ENCODE peak calls at places on chromosomes 3 and 15, in eight cellular contexts. K, Q, X, O, P, U, S and V are unnamed samples.

GRCh38 chr3:27800261-27800660 is 78.1 kb upstream of the EOMES start:
- DNase-seq in K (no peak), Q (no peak), X (no peak), O (no peak), P (no peak), U (no peak), S (no peak), V (no peak)

GRCh38 chr3:45712434-45713110 is 23.4 kb downstream of the SACM1L start:
- DNase-seq in K (no peak), Q (no peak), X (no peak), O (no peak), P (no peak), U (no peak), S (no peak), V (no peak)

GRCh38 chr3:126515066-126515706 is 2.4 kb downstream of the UROC1 start:
- DNase-seq in K (no peak), Q (peak), X (no peak), O (no peak), P (no peak), U (no peak), S (no peak), V (no peak)

GRCh38 chr3:116306720-116307119 is 138.6 kb downstream of the LSAMP start:
- DNase-seq in K (no peak), Q (no peak), X (no peak), O (no peak), P (no peak), U (no peak), S (peak), V (no peak)

GRCh38 chr15:98674336-98674735 is 26.0 kb downstream of the IGF1R start:
- DNase-seq in K (no peak), Q (no peak), X (no peak), O (no peak), P (no peak), U (no peak), S (no peak), V (no peak)

GRCh38 chr15:101361418-101361817 is 66.4 kb upstream of the SNRPA1 start:
- DNase-seq in K (no peak), Q (no peak), X (no peak), O (no peak), P (no peak), U (no peak), S (no peak), V (no peak)

GRCh38 chr3:49022751-49023171 is 840 bp downstream of the NDUFAF3 start:
- DNase-seq in K (no peak), Q (peak), X (peak), O (no peak), P (no peak), U (peak), S (no peak), V (no peak)

GRCh38 chr15:75661041-75661778 is 13.5 kb downstream of the SNX33 start:
- DNase-seq in K (peak), Q (peak), X (peak), O (peak), P (peak), U (no peak), S (no peak), V (peak)

GRCh38 chr3:37257581-37257980 is 83.2 kb upstream of the LRRFIP2 start:
- DNase-seq in K (no peak), Q (no peak), X (no peak), O (no peak), P (no peak), U (no peak), S (no peak), V (no peak)

GRCh38 chr3:39142067-39142466 is 11.3 kb downstream of the CSRNP1 start:
- DNase-seq in K (no peak), Q (peak), X (no peak), O (peak), P (no peak), U (no peak), S (no peak), V (no peak)

GRCh38 chr3:67389176-67389575 is 265.2 kb downstream of the SUCLG2 start:
- DNase-seq in K (no peak), Q (no peak), X (no peak), O (no peak), P (no peak), U (no peak), S (no peak), V (no peak)

GRCh38 chr3:135970500-135971116 is 5.1 kb downstream of the PPP2R3A start:
- DNase-seq in K (no peak), Q (no peak), X (no peak), O (no peak), P (no peak), U (no peak), S (no peak), V (no peak)

GRCh38 chr3:100852882-100853281 is 140.3 kb downstream of the ABI3BP start:
- DNase-seq in K (no peak), Q (no peak), X (no peak), O (no peak), P (no peak), U (no peak), S (no peak), V (no peak)

GRCh38 chr15:38860682-38861081 is 296.1 kb upstream of the RASGRP1 start:
- DNase-seq in K (no peak), Q (no peak), X (no peak), O (no peak), P (no peak), U (no peak), S (no peak), V (no peak)

GRCh38 chr15:101063891-101064794 is 145.0 kb downstream of the LRRK1 start:
- DNase-seq in K (no peak), Q (peak), X (peak), O (peak), P (peak), U (peak), S (no peak), V (peak)

GRCh38 chr3:95097493-95097892 is 1034.6 kb downstream of the NSUN3 start:
- DNase-seq in K (no peak), Q (no peak), X (no peak), O (peak), P (no peak), U (no peak), S (no peak), V (no peak)

GRCh38 chr3:140501770-140502364 is 176.0 kb upstream of the TRIM42 start:
- DNase-seq in K (no peak), Q (no peak), X (no peak), O (no peak), P (no peak), U (no peak), S (no peak), V (no peak)

GRCh38 chr3:119690043-119690656 is 12.7 kb upstream of the CFAP91 start:
- DNase-seq in K (peak), Q (no peak), X (no peak), O (no peak), P (no peak), U (peak), S (peak), V (no peak)

GRCh38 chr3:124780356-124780755 is 50.1 kb downstream of the UMPS start:
- DNase-seq in K (no peak), Q (peak), X (peak), O (no peak), P (peak), U (peak), S (no peak), V (peak)

GRCh38 chr3:35829499-35829898 is 190.2 kb downstream of the ARPP21 start:
- DNase-seq in K (peak), Q (no peak), X (no peak), O (no peak), P (no peak), U (peak), S (no peak), V (no peak)

GRCh38 chr3:184399410-184399809 is 19.6 kb downstream of the CHRD start:
- DNase-seq in K (no peak), Q (peak), X (peak), O (no peak), P (no peak), U (no peak), S (no peak), V (peak)

GRCh38 chr15:73750441-73750840 is 2.7 kb downstream of the INSYN1 start:
- DNase-seq in K (no peak), Q (no peak), X (no peak), O (no peak), P (no peak), U (no peak), S (no peak), V (no peak)

GRCh38 chr3:59567656-59568055 is 517.8 kb upstream of the CFAP20DC start:
- DNase-seq in K (no peak), Q (no peak), X (no peak), O (no peak), P (no peak), U (no peak), S (no peak), V (no peak)

GRCh38 chr15:31828594-31828993 is 201.7 kb upstream of the CHRNA7 start:
- DNase-seq in K (no peak), Q (no peak), X (no peak), O (no peak), P (no peak), U (no peak), S (no peak), V (no peak)

GRCh38 chr3:34843479-34843870 is 795.9 kb upstream of the ARPP21 start:
- DNase-seq in K (no peak), Q (no peak), X (no peak), O (no peak), P (no peak), U (no peak), S (no peak), V (no peak)

GRCh38 chr3:122679467-122680291 is 960 bp upstream of the PARP14 start:
- DNase-seq in K (peak), Q (peak), X (peak), O (peak), P (no peak), U (no peak), S (peak), V (no peak)

GRCh38 chr3:97815149-97815917 is 6.5 kb upstream of the CRYBG3 start:
- DNase-seq in K (no peak), Q (no peak), X (no peak), O (no peak), P (no peak), U (no peak), S (no peak), V (no peak)

GRCh38 chr3:78687520-78687919 is 1080.3 kb downstream of the ROBO1 start:
- DNase-seq in K (no peak), Q (no peak), X (no peak), O (no peak), P (no peak), U (no peak), S (no peak), V (no peak)

GRCh38 chr15:75843618-75844610 is 667 bp downstream of the UBE2Q2 start:
- DNase-seq in K (peak), Q (peak), X (peak), O (peak), P (peak), U (peak), S (peak), V (peak)

GRCh38 chr15:78035861-78036476 is 41.5 kb downstream of the TBC1D2B start:
- DNase-seq in K (no peak), Q (no peak), X (no peak), O (no peak), P (no peak), U (no peak), S (no peak), V (no peak)

GRCh38 chr3:194315965-194316361 is 35.2 kb downstream of the CPN2 start:
- DNase-seq in K (no peak), Q (peak), X (peak), O (no peak), P (no peak), U (no peak), S (no peak), V (no peak)

GRCh38 chr3:157438371-157438735 is 1.7 kb downstream of the PTX3 start:
- DNase-seq in K (no peak), Q (no peak), X (no peak), O (no peak), P (no peak), U (peak), S (no peak), V (no peak)

GRCh38 chr3:185825639-185826481 is 1.0 kb upstream of the IGF2BP2 start:
- DNase-seq in K (peak), Q (peak), X (peak), O (peak), P (peak), U (peak), S (no peak), V (no peak)

GRCh38 chr3:69822501-69822900 is 83.2 kb downstream of the MITF start:
- DNase-seq in K (no peak), Q (no peak), X (no peak), O (no peak), P (no peak), U (no peak), S (no peak), V (no peak)

GRCh38 chr3:42653560-42654330 is at the start of gene ZBTB47:
- DNase-seq in K (no peak), Q (peak), X (peak), O (peak), P (peak), U (no peak), S (no peak), V (peak)
- H3K4me3 ChIP-seq in K (peak), Q (peak), X (peak), O (peak), P (peak), U (peak), S (peak), V (peak)

GRCh38 chr15:85974348-85974705 is 105.3 kb upstream of the AGBL1 start:
- DNase-seq in K (no peak), Q (no peak), X (no peak), O (no peak), P (no peak), U (no peak), S (no peak), V (no peak)
- TF ChIP-seq EP300 in K (no peak), Q (no peak), X (no peak), O (no peak), P (no peak), U (no peak), S (no peak), V (no peak)

DNA sequence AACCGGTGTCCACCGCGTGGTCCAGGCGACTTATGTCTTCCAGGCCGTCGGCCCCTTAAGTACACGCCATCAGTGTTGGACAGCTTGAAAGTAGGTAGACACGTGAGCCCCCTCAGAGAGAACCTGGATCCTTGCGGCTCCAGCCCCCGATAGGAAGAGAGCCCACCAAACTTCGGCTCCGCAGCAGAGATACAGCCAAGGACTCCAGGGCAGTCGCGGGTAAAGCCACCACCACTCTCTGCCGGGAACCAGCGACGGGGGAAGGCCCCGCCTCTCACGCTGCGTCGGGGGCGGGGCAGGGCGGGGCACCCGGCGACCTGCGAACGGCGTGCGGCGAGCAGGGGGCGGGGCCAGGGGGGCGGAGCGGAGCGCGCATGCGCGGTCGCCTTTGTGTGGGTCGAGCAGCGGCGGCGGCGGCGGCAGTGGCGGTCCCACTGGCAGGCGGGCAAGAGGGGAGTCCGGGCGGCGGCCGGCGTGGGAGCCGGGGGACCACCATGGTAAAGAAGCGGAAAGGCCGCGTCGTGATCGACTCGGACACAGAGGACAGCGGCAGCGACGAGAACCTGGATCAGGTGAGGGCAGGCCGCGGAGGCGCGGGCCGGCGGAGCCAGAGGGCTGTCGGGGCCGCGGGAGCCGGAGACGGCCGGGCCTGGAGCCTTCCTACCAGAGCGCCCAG is at the start of gene RTF1:
- DNase-seq in K (peak), Q (peak), X (peak), O (peak), P (peak), U (peak), S (peak), V (peak)
- H3K4me3 ChIP-seq in K (peak), Q (peak), X (peak), O (peak), P (peak), U (peak), S (peak), V (peak)

DNA sequence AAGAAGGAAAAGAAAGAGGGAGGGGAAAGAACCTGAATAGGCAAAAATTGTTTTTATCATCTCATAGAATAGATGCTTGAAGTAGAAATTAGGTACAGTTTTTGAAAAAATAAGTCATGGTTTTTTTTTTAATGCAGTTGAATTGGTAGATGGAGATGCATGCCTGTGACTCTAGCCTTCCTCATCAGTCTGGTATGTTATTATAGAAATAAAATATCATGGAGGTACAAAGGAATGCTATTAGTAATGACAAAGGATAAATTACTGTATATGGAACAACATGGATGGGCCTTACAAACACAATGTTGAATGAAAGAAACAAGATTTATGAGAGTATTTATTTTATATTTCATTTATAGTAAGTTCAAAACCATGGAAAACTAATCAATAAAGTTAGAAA is 162.4 kb upstream of the GALNT15 start:
- DNase-seq in K (no peak), Q (no peak), X (no peak), O (no peak), P (no peak), U (no peak), S (no peak), V (no peak)
- TF ChIP-seq EP300 in K (no peak), Q (no peak), X (no peak), O (no peak), P (no peak), U (peak), S (no peak), V (no peak)

GRCh38 chr15:96342143-96342466 is 11.6 kb downstream of the NR2F2 start:
- DNase-seq in K (no peak), Q (no peak), X (no peak), O (no peak), P (no peak), U (no peak), S (no peak), V (no peak)
- H3K4me3 ChIP-seq in K (no peak), Q (peak), X (peak), O (peak), P (peak), U (no peak), S (no peak), V (peak)

DNA sequence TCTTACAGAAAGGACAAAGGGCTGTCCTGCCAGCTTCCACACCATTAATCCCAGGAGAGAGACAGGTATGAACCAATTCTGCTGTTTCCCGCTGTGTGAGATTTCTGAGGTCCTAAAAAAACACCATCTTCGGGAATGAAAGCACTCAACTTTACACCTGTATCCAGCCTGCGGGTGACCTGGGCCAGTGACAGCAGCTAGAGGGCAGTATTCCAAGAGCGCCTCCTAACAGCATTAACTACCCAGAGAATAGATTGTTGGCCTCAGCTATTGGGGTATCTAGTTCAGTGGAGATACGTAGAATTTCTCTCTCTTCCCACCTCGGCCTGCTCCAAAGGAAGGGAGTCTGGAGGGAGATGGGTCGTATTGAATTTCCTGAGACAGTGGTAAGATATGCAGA is 55.1 kb downstream of the WDR76 start:
- DNase-seq in K (no peak), Q (no peak), X (no peak), O (no peak), P (no peak), U (no peak), S (peak), V (no peak)
- TF ChIP-seq EP300 in K (no peak), Q (no peak), X (no peak), O (no peak), P (no peak), U (no peak), S (no peak), V (no peak)

DNA sequence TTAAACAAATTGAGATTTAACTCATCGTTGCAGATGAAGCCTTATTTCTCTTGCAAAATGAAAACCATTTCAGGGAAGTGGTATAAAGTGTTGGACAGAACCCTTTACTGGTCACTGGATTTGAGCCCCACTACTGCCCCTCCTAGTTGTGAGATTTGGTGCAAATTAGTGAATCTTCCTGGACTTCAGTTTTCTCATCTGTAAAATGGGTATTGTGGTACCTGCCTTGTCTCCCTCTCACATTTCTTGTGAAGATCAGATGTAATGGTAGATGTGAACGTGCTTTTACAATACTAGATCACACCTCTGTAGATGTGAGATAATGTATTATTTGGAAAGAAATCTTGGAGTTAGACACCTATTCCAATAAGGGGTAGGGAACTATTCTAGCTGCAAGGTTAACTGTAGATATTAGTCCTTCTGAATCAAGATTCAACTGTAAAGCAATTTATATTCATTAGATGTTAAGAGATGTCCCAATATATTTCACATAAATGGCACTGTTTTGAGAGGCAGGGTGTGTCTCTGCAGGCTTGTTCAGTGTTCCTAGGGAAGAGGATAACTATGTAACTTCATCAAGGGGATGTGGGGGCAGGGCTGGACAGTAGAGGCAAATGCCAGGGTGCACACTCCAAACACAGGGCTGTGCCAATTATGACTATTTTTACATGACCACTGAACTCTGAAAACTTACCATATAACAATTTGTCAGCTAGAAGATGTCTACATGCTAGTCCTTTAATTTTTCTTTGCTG is 112.4 kb upstream of the PFN2 start:
- DNase-seq in K (no peak), Q (no peak), X (no peak), O (no peak), P (no peak), U (no peak), S (no peak), V (no peak)
- H3K4me3 ChIP-seq in K (peak), Q (peak), X (no peak), O (no peak), P (peak), U (peak), S (no peak), V (no peak)

GRCh38 chr3:142363936-142364467 is 83.8 kb downstream of the XRN1 start:
- DNase-seq in K (no peak), Q (no peak), X (no peak), O (no peak), P (no peak), U (no peak), S (no peak), V (no peak)

GRCh38 chr3:142366434-142366833 is 81.4 kb downstream of the XRN1 start:
- DNase-seq in K (peak), Q (no peak), X (no peak), O (no peak), P (no peak), U (peak), S (no peak), V (no peak)
- TF ChIP-seq EP300 in K (no peak), Q (no peak), X (no peak), O (no peak), P (no peak), U (no peak), S (no peak), V (no peak)